ENCODE peak calls at places on chromosomes 4 and X, in five cellular contexts. U is endodermal cell, D is tibial artery, A is cardiac muscle cell, K is fibroblast of lung. I is an unnamed sample. For H3K36me3 and H3K4me1, the result is how much of the 10 kb centered on the place peaks cover.

GRCh38 chrX:42992199-42992943 is 214.4 kb upstream of the PPP1R2C start:
- DNase-seq in U (no peak), D (no peak), A (no peak), K (peak), I (no peak)

GRCh38 chr4:4248036-4248884 is at the start of gene TMEM128:
- DNase-seq in U (peak), D (peak), A (peak), K (peak), I (peak)

GRCh38 chr4:182745268-182745667 is 171.9 kb downstream of the DCTD start:
- DNase-seq in U (no peak), D (no peak), A (no peak), K (no peak), I (peak)

GRCh38 chr4:184599492-184600135 is 49.6 kb downstream of the CASP3 start:
- DNase-seq in U (no peak), D (no peak), A (no peak), K (peak), I (no peak)

GRCh38 chrX:20066968-20067708 is 49.6 kb downstream of the MAP7D2 start:
- DNase-seq in U (no peak), D (no peak), A (peak), K (peak), I (peak)

GRCh38 chrX:124217289-124218251 is 114.9 kb upstream of the TEX13D start:
- DNase-seq in U (peak), D (no peak), A (no peak), K (peak), I (peak)

GRCh38 chr4:6408263-6408662 is 64.2 kb downstream of the PPP2R2C start:
- DNase-seq in U (peak), D (no peak), A (no peak), K (no peak), I (peak)

GRCh38 chrX:63754141-63754859 is 30.7 kb downstream of the ARHGEF9 start:
- DNase-seq in U (peak), D (no peak), A (no peak), K (peak), I (peak)

GRCh38 chrX:7444967-7445366 is 297.0 kb upstream of the PUDP start:
- DNase-seq in U (no peak), D (no peak), A (no peak), K (no peak), I (no peak)

GRCh38 chrX:86930419-86930818 is 587.2 kb upstream of the KLHL4 start:
- DNase-seq in U (no peak), D (no peak), A (no peak), K (no peak), I (no peak)

GRCh38 chr4:26509681-26510333 is 19.5 kb upstream of the CCKAR start:
- DNase-seq in U (no peak), D (no peak), A (no peak), K (peak), I (no peak)

GRCh38 chr4:114302472-114302871 is 296.1 kb upstream of the UGT8 start:
- DNase-seq in U (no peak), D (no peak), A (no peak), K (peak), I (no peak)

GRCh38 chr4:85496933-85497332 is 22.0 kb downstream of the ARHGAP24 start:
- DNase-seq in U (no peak), D (no peak), A (no peak), K (peak), I (peak)

GRCh38 chrX:96564595-96564994 is 120.0 kb upstream of the DIAPH2 start:
- DNase-seq in U (no peak), D (no peak), A (no peak), K (no peak), I (no peak)

GRCh38 chr4:146059865-146060264 is 115.7 kb upstream of the LSM6 start:
- DNase-seq in U (no peak), D (no peak), A (no peak), K (no peak), I (no peak)

GRCh38 chr4:110737931-110738330 is 115.1 kb upstream of the PITX2 start:
- DNase-seq in U (no peak), D (no peak), A (no peak), K (no peak), I (no peak)

GRCh38 chr4:167475951-167476350 is 241.7 kb upstream of the SPOCK3 start:
- DNase-seq in U (no peak), D (no peak), A (no peak), K (no peak), I (no peak)

GRCh38 chr4:64538219-64538618 is 129.0 kb upstream of the TECRL start:
- DNase-seq in U (peak), D (no peak), A (no peak), K (no peak), I (peak)

GRCh38 chr4:20698820-20699219 is 1.4 kb upstream of the PACRGL start:
- DNase-seq in U (no peak), D (no peak), A (no peak), K (no peak), I (no peak)

GRCh38 chrX:124263743-124264142 is 68.7 kb upstream of the TEX13D start:
- DNase-seq in U (no peak), D (no peak), A (no peak), K (no peak), I (no peak)

DNA sequence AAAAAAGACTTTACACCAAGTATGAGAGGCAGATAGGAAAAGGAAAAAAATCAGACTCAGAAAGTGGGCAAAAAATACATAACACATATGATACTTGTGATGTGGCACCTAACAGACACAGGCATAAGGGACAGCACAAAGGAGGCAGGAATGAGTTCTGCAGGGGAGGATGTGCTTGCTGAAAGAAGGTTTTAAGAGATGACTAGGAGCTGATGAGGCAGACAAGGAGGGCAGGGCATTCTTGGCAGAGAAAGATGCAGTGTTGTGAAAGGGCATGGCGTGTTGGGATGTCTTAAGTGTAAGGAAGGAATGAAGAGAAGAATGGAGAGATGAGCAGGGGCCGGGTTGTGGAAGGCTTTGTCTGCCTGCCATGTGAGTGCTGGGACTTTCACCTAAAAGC is 49.7 kb upstream of the TMEM154 start:
- DNase-seq in U (no peak), D (no peak), A (no peak), K (peak), I (peak)
- H3K4me3 ChIP-seq in U (no peak), D (no peak), A (no peak), K (no peak), I (no peak)

GRCh38 chr4:2419814-2420213 is 1.1 kb downstream of the CFAP99 start:
- DNase-seq in U (no peak), D (no peak), A (no peak), K (no peak), I (no peak)

GRCh38 chr4:2417196-2417764 is 1.2 kb downstream of the ZFYVE28 start:
- DNase-seq in U (peak), D (no peak), A (peak), K (no peak), I (no peak)

GRCh38 chr4:2417765-2418651 is at the start of gene ZFYVE28:
- DNase-seq in U (peak), D (no peak), A (no peak), K (no peak), I (peak)

GRCh38 chr4:2416564-2417195 is 1.8 kb downstream of the ZFYVE28 start:
- DNase-seq in U (peak), D (no peak), A (peak), K (peak), I (no peak)

GRCh38 chr4:2418652-2419571 is at the start of gene CFAP99:
- DNase-seq in U (peak), D (peak), A (peak), K (peak), I (peak)
- H3K36me3 ChIP-seq in U (under half), D (under half), A (under half), K (under half), I (under half)

GRCh38 chr4:148061139-148061476 is 329.2 kb downstream of the ARHGAP10 start:
- DNase-seq in U (no peak), D (no peak), A (no peak), K (no peak), I (no peak)

GRCh38 chr4:148061795-148062194 is 329.9 kb downstream of the ARHGAP10 start:
- DNase-seq in U (peak), D (no peak), A (no peak), K (no peak), I (no peak)

GRCh38 chr4:148059617-148060180 is 327.8 kb downstream of the ARHGAP10 start:
- DNase-seq in U (no peak), D (no peak), A (no peak), K (no peak), I (no peak)

GRCh38 chr4:148062301-148062950 is 330.5 kb downstream of the ARHGAP10 start:
- DNase-seq in U (no peak), D (no peak), A (no peak), K (no peak), I (no peak)

DNA sequence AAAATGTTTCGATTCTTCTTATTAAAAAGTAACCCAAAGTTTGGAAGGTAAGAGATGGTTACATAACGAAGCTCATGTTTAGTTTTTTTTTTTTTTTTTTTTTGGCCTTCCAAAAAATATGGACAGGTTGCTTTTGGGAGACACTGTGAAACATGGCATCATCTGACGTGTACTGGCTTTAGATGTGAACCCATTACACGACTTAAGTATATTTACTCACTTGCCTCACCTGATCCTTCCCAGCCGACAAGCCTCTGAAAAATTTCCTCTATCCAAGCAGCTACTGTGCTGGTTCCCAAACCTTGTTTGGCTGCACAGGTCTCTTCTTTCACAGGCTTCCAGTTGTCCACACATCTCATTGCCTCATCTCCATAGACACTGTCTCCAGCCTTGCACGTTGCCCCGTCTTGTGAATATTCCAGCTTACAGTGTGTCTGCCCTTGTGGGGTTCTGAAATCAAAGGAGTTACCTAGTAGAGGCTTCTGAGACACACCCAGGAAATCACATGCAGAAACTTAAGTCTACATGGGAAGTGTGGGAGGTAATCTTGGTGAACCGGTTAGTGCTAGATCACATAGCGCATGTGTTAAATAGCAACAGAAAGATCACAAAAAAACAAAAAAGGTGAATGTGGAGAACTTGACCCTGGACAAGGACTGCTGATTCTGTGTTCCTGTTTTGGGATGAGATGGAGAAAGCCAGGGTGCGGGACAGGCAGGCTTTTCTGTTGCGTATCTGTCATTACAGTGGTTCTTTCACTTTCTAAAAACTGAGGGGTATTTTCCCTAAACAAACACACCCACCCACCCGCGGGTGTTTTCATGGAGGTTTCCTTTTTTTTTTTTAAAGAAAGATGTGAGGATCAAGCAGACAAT is 328.6 kb downstream of the ARHGAP10 start:
- DNase-seq in U (no peak), D (no peak), A (no peak), K (no peak), I (no peak)
- H3K4me1 ChIP-seq in U (under half), D (under half), A (under half), K (under half), I (under half)

DNA sequence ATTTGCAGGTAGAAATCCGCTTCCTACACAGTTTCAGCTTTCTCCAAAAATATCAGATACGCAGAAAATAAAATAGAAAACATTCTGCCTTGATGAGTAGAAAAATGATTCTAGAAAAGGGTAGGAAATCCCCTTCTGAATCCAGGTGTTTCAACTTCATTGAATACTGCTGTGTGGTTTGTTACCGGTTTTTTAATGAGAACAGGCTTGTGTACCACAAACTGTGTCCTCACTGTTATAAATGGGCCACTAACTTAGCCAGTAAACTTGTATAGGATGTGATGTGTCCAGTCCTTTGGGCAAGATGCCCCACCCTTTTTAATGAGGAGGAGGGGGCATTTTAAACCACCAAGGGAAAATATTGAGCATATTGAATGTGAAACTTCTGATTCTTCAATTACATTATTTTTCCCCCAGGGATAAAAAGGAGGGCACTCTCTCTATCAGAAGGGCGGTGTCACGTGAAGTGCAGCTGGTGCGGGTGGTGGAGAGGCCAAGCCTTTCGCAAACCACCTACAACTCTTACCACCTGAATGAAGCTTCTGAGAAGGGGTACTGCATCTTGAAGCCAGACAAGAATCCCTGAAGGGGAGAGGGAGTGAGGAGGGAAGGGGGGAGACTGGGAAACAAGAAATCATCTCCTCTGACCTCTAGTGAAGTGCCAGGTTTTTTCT is 4.5 kb downstream of the CXXC4 start:
- DNase-seq in U (peak), D (no peak), A (peak), K (no peak), I (no peak)
- H3K4me3 ChIP-seq in U (peak), D (peak), A (peak), K (peak), I (peak)

GRCh38 chr4:39114436-39114835 is 52.4 kb downstream of the KLHL5 start:
- DNase-seq in U (no peak), D (no peak), A (no peak), K (no peak), I (no peak)
- H3K36me3 ChIP-seq in U (under half), D (under half), A (under half), K (under half), I (under half)

DNA sequence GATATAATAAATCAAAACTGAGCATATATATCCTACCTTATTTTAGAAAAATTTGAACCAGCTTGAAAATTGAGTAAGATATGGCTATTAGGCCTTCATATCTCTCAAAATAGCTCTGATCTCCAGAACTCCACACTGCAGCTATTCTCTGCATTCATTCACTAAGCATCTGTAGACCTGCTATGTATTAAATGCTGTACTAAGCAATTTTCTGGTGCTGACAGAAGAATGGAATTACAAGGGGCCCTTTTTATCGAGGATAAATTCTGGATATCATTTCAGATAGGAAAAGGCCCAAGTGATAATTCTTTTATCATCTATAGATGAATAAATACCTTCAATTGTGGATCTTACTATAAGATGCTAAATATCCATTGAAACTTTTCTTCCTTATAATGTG is 1.9 kb downstream of the THAP6 start:
- DNase-seq in U (no peak), D (no peak), A (no peak), K (no peak), I (no peak)
- H3K4me1 ChIP-seq in U (under half), D (under half), A (under half), K (under half), I (under half)

DNA sequence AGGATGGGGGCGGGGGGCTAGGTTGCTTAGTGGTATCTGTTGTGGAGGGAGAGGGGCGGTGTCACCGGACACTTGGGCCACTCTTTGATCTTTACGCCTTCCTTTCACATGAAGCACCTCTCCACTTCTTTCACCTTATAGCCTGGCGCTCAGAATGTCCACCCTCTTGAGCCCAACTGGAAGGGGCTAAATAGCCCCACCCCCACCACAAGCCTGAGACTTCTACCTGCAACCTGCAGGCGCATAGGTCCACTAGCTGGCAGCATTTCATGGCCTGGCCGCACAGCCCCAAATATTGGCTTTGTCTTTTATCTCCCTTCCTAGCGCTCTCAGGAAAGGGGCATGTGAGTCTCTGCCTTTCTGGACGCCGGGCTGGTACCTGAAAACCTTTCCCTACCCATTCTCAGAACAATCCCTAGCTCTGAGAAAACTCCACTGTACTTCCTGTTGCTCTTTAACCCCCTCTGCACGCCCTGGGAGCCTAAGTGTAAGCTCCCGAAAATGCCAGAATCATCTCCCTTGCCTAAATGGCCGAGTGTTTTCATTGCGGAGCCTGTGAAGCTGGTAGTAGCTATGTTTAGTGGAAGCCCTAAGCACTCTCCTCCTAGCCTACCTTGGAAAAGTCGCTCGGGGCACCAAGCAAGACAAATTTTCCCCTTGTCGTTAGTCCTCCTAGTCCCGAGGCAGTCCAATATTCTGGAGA is 1.2 kb upstream of the TRPC5 start:
- DNase-seq in U (peak), D (no peak), A (no peak), K (no peak), I (no peak)
- H3K4me3 ChIP-seq in U (peak), D (no peak), A (peak), K (no peak), I (no peak)

GRCh38 chr4:181645489-181645888 is 597.7 kb upstream of the TENM3 start:
- DNase-seq in U (no peak), D (no peak), A (no peak), K (peak), I (no peak)

GRCh38 chr4:181646864-181647263 is 596.3 kb upstream of the TENM3 start:
- DNase-seq in U (no peak), D (no peak), A (no peak), K (peak), I (no peak)

GRCh38 chr4:181647396-181648107 is 595.6 kb upstream of the TENM3 start:
- DNase-seq in U (no peak), D (no peak), A (no peak), K (no peak), I (no peak)

DNA sequence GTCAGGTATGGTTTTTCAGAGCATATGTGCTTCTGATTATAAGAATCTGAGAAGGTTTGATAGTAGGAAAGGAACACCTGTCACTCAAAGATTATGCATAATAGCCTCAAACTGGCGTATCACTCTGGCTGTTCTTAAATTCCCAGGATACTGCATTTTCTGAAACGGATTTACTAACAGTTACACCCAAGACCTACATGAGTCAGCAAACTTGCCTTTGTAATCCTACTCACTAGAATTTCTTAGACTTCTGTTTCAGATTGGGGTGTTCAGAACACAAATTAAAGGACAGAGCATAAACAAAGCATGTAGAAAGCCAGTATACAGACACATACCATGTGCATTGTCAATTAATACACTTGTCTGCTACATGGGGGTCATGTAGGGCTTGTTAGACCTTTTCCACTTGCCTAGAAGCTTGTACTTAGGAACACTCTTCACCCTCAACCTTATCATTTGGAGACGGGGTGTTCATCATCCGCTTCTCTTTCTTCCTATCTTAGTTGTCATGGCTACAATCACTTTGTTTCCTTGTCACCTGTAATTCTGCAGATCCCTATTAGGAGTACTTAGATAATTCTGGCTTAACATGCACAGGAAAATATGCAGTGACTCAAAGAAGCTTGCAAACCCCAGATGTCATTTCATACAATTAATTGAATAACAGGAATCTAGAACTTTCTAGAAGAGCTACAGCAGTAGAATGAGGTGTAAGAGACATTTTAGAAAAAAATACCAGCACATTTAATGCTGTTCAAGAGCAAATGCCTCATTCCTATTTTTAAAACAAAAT is 593.0 kb upstream of the TENM3 start:
- DNase-seq in U (no peak), D (no peak), A (no peak), K (peak), I (no peak)
- H3K36me3 ChIP-seq in U (under half), D (under half), A (under half), K (under half), I (under half)

GRCh38 chr4:92234393-92235176 is 69.2 kb upstream of the GRID2 start:
- DNase-seq in U (no peak), D (no peak), A (no peak), K (peak), I (peak)
- H3K4me1 ChIP-seq in U (under half), D (under half), A (under half), K (under half), I (under half)

DNA sequence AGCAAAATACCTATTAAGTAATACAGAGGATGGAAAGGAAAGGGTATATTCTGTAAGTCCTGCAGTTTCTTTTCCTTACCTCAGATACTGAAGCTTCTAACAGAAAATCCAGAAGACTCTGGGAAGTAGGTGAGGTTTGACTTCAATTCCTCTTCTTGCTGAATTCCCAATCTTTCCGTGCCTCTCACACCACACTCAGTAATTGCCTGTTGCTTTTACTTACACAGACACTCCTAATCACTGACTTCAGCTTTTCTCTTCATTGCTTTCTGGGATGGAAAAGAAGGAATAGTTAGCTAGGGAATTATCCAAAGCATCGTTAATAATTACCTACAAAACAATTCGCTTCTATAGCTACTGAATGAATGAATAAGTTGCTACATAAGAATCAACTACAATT is 163.6 kb downstream of the FBXO8 start:
- DNase-seq in U (no peak), D (no peak), A (peak), K (no peak), I (no peak)
- H3K4me3 ChIP-seq in U (no peak), D (peak), A (peak), K (peak), I (peak)